ENCODE peak calls at places on chromosomes 16 and 17, in seven cellular contexts. M is GM12878, V is H1, A is SK-N-SH, Q is K562, F is HepG2, H is HCT116. E is an unnamed sample. For H3K4me1, the result is how much of the 10 kb centered on the place peaks cover.

GRCh38 chr16:26569793-26570192 is 496.9 kb upstream of the C16orf82 start:
- DNase-seq in H (no peak), M (no peak), F (peak), Q (peak), A (no peak), V (no peak), E (peak)

GRCh38 chr17:78379134-78379497 is 667 bp downstream of the PGS1 start:
- DNase-seq in M (no peak), V (no peak), Q (no peak), F (peak), A (no peak), H (no peak), E (no peak)

GRCh38 chr17:31825961-31826691 is 32.9 kb downstream of the COPRS start:
- DNase-seq in M (no peak), Q (no peak), V (no peak), H (no peak), F (no peak), A (peak), E (no peak)

GRCh38 chr16:67919618-67920210 is 11.9 kb downstream of the CTRL start:
- DNase-seq in M (no peak), F (no peak), V (no peak), A (no peak), Q (no peak), H (no peak), E (no peak)

GRCh38 chr16:21084631-21085235 is 65.9 kb downstream of the DNAH3 start:
- DNase-seq in Q (no peak), M (no peak), H (no peak), F (peak), V (no peak), A (no peak), E (no peak)

GRCh38 chr17:77287432-77288068 is 146.8 kb downstream of the SEC14L1 start:
- DNase-seq in H (peak), M (no peak), A (peak), Q (no peak), F (peak), V (no peak), E (no peak)

GRCh38 chr17:13589658-13590057 is 12.1 kb downstream of the HS3ST3A1 start:
- DNase-seq in M (no peak), Q (no peak), V (no peak), A (no peak), H (no peak), F (no peak), E (no peak)

GRCh38 chr17:61583242-61583641 is 7.8 kb downstream of the NACA2 start:
- DNase-seq in F (peak), A (peak), V (no peak), Q (peak), M (no peak), H (peak), E (no peak)

GRCh38 chr17:38469875-38470274 is 41.6 kb downstream of the ARHGAP23 start:
- DNase-seq in H (no peak), M (no peak), V (no peak), A (no peak), Q (peak), F (no peak), E (no peak)

GRCh38 chr16:1941924-1942809 is 832 bp downstream of the MSRB1 start:
- DNase-seq in V (no peak), Q (peak), F (no peak), A (no peak), H (no peak), M (no peak), E (no peak)

GRCh38 chr17:28950017-28950751 is 1.1 kb downstream of the PHF12 start:
- DNase-seq in F (peak), Q (peak), H (no peak), A (peak), V (no peak), M (no peak), E (no peak)

GRCh38 chr16:23691483-23692189 is 12.9 kb downstream of the PLK1 start:
- DNase-seq in F (no peak), M (no peak), H (no peak), A (no peak), Q (no peak), V (no peak), E (no peak)

GRCh38 chr17:72422505-72423285 is 301.9 kb downstream of the SOX9 start:
- DNase-seq in V (no peak), A (peak), H (peak), F (peak), M (peak), Q (no peak), E (no peak)

GRCh38 chr16:57871457-57871856 is 69.2 kb upstream of the KIFC3 start:
- DNase-seq in H (no peak), M (no peak), A (no peak), Q (no peak), F (no peak), V (no peak), E (no peak)

GRCh38 chr17:77323413-77324171 is 182.8 kb downstream of the SEC14L1 start:
- DNase-seq in M (no peak), F (no peak), Q (peak), H (no peak), A (peak), V (no peak), E (no peak)

GRCh38 chr16:55179858-55180585 is 144.0 kb upstream of the IRX6 start:
- DNase-seq in A (no peak), F (no peak), H (no peak), V (no peak), M (no peak), Q (no peak), E (no peak)

GRCh38 chr16:82016268-82016667 is 5.0 kb upstream of the SDR42E1 start:
- DNase-seq in Q (peak), H (peak), A (peak), F (no peak), M (no peak), V (no peak), E (peak)

GRCh38 chr17:76404256-76404655 is 19.8 kb downstream of the SPHK1 start:
- DNase-seq in V (no peak), H (no peak), Q (no peak), M (no peak), A (no peak), F (no peak), E (no peak)

GRCh38 chr16:49281843-49282642 is 405 bp upstream of the CBLN1 start:
- DNase-seq in F (no peak), M (no peak), Q (peak), V (peak), A (peak), H (no peak), E (peak)

GRCh38 chr17:40310882-40311391 is 2.0 kb downstream of the RARA start:
- DNase-seq in Q (no peak), F (no peak), A (peak), V (no peak), H (no peak), M (no peak), E (no peak)

GRCh38 chr17:45144199-45145034 is 3.9 kb upstream of the HEXIM1 start:
- DNase-seq in H (no peak), F (no peak), V (no peak), A (peak), Q (peak), M (no peak), E (no peak)

GRCh38 chr17:14091367-14091766 is 22.1 kb downstream of the COX10 start:
- DNase-seq in A (no peak), H (no peak), Q (no peak), F (no peak), V (no peak), M (no peak), E (no peak)

GRCh38 chr17:16286947-16287562 is 66.2 kb downstream of the CENPV start:
- DNase-seq in H (no peak), Q (peak), M (peak), A (no peak), V (no peak), F (no peak), E (no peak)

GRCh38 chr17:62966426-62967110 is 533 bp downstream of the TANC2 start:
- DNase-seq in F (no peak), A (no peak), H (no peak), V (no peak), Q (peak), M (no peak), E (no peak)

DNA sequence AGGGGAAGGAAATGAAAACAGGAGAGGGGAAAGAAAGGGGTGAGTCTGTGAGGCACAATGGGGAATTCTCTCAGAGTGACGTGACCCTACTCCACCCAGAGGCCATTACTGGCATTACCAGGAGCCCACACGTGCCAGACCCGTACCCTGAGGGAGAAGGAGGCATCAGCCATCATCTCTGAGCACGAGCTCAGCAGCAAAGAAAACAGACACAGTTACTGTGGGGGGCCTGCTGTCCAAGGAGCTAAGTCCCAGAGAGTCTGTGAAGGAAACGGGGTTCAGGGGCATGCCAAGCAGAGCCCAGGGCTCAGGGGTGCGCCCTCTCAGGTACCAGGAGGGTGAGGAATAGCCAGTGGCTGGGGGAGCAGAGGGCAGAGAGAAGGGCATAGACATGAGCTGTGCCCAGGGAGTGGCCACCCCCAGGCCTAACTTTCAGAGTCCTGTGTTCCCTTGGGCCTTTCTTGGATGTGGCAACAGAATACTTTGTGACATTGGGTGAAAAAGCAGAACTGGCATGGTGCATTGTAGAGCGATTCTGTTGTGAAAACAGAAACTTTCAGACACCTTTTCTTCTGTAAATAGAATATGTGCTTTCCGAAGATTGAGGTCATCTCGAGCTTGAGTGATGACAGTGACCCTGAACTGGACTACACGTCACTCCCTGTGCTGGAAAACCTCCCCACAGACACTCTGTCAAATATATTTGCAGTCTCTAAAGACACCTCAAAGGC is 11.3 kb downstream of the TAF1C start:
- DNase-seq in Q (peak), V (peak), A (peak), M (peak), H (no peak), F (peak), E (peak)
- TF ChIP-seq YY1 in Q (no peak), V (peak), A (no peak), M (peak), H (no peak), F (no peak), E (no peak)

GRCh38 chr17:50370052-50370451 is 2.9 kb downstream of the MRPL27 start:
- DNase-seq in H (no peak), A (no peak), M (no peak), F (no peak), Q (no peak), V (no peak), E (no peak)

GRCh38 chr17:50372708-50373556 is at the start of the genes EME1 and MRPL27:
- DNase-seq in Q (peak), H (peak), M (peak), V (peak), A (peak), F (peak), E (peak)

GRCh38 chr17:50371526-50371925 is 1.5 kb downstream of the MRPL27 start:
- DNase-seq in Q (no peak), H (no peak), M (no peak), V (no peak), A (no peak), F (no peak), E (no peak)

GRCh38 chr17:50373705-50374104 is 676 bp downstream of the EME1 start:
- DNase-seq in Q (no peak), H (no peak), V (no peak), F (no peak), M (no peak), A (no peak), E (no peak)

GRCh38 chr17:50372222-50372621 is 762 bp downstream of the MRPL27 start:
- DNase-seq in M (no peak), F (no peak), A (no peak), H (no peak), V (no peak), Q (no peak), E (no peak)
- H3K4me3 ChIP-seq in M (peak), F (peak), A (peak), H (peak), V (peak), Q (peak), E (peak)

DNA sequence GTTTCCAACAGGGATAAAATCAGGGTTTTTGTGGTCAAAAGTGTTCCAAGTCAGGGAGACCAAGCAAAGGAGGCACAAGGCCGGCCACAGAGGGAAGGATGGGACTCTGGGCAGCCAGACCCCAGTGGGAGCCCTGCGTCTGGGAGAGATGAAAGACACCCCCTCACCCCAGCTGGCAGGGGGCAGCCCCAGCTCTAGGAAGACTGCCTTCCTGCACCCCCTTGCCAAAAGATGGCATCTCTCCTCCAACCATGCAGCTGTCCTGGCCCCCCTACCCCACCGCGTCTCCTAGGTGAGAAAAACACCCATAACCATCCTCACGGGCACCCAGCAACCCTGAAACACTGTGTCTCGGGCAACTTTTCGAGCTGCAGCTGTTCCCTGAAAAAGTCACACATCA is 51.3 kb downstream of the CUEDC1 start:
- DNase-seq in V (no peak), F (no peak), Q (no peak), A (no peak), H (no peak), M (no peak), E (no peak)
- H3K4me1 ChIP-seq in V (under half), F (half or more), Q (under half), A (under half), H (half or more), M (half or more), E (under half)

DNA sequence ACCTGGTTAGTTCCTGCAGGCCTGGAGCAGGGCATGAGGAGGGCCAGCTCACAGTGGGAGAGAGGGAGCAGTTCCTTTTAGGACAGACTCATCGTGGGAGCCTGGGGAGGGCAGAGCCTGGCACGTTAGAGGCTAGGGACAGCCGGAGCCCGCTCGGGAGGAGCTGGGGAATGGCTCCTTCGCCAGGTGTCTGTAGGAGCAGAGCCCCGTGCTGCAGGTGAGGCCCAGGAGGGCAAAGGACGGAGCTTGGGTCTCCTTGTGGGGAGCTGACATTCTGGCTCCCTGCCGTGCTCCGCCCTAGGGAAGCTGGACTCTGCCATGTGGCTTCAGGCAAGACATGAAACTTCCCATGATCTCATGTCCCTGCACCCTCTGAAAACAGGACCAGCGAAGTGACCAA is 18.7 kb upstream of the MTSS2 start:
- DNase-seq in Q (no peak), A (no peak), H (no peak), V (no peak), M (no peak), F (no peak), E (no peak)
- TF ChIP-seq YY1 in Q (no peak), A (no peak), H (no peak), V (no peak), M (no peak), F (no peak), E (no peak)

GRCh38 chr16:66426112-66427035 is 721 bp upstream of the BEAN1 start:
- DNase-seq in F (no peak), V (no peak), M (no peak), Q (no peak), A (peak), H (no peak), E (no peak)
- H3K4me3 ChIP-seq in F (peak), V (peak), M (no peak), Q (no peak), A (peak), H (no peak), E (peak)